ENCODE peak calls at places on chromosome 3, in six cellular contexts. N is A549, H is K562, Y is GM12878, Q is endothelial cell of umbilical vein, T is HepG2. G is an unnamed sample.

GRCh38 chr3:182795383-182795782 is 2.1 kb downstream of the ATP11B start:
- DNase-seq in N (no peak), H (peak), Y (no peak), Q (no peak), T (no peak), G (peak)

GRCh38 chr3:82938821-82939328 is 1177.4 kb upstream of the GBE1 start:
- DNase-seq in N (no peak), H (no peak), Y (no peak), Q (no peak), T (no peak), G (no peak)

GRCh38 chr3:124084398-124084881 is 92.5 kb upstream of the ROPN1 start:
- DNase-seq in N (no peak), H (no peak), Y (no peak), Q (no peak), T (no peak), G (no peak)

GRCh38 chr3:120568198-120568523 is 28.0 kb upstream of the NDUFB4 start:
- DNase-seq in N (no peak), H (no peak), Y (no peak), Q (no peak), T (no peak), G (no peak)

GRCh38 chr3:169661567-169662214 is 1.8 kb downstream of the MECOM start:
- DNase-seq in N (peak), H (no peak), Y (no peak), Q (peak), T (no peak), G (no peak)

GRCh38 chr3:96259-96658 is 100.3 kb upstream of the CHL1 start:
- DNase-seq in N (no peak), H (no peak), Y (no peak), Q (no peak), T (peak), G (no peak)

GRCh38 chr3:185318136-185318535 is 44.8 kb upstream of the MAP3K13 start:
- DNase-seq in N (peak), H (no peak), Y (no peak), Q (peak), T (peak), G (no peak)

GRCh38 chr3:43632269-43632733 is 10.5 kb upstream of the ANO10 start:
- DNase-seq in N (peak), H (peak), Y (no peak), Q (peak), T (no peak), G (no peak)

GRCh38 chr3:18066899-18067582 is 324.6 kb upstream of the TBC1D5 start:
- DNase-seq in N (no peak), H (no peak), Y (no peak), Q (no peak), T (no peak), G (no peak)

GRCh38 chr3:17231537-17232261 is 346.9 kb downstream of the PLCL2 start:
- DNase-seq in N (no peak), H (no peak), Y (no peak), Q (no peak), T (peak), G (peak)

GRCh38 chr3:127037971-127038446 is 55.1 kb downstream of the PLXNA1 start:
- DNase-seq in N (no peak), H (no peak), Y (no peak), Q (no peak), T (no peak), G (no peak)

GRCh38 chr3:61178167-61178566 is 73.1 kb downstream of the FHIT start:
- DNase-seq in N (no peak), H (no peak), Y (no peak), Q (no peak), T (no peak), G (no peak)

GRCh38 chr3:61181874-61182273 is 69.4 kb downstream of the FHIT start:
- DNase-seq in N (peak), H (no peak), Y (peak), Q (peak), T (peak), G (peak)

GRCh38 chr3:61186030-61186429 is 65.2 kb downstream of the FHIT start:
- DNase-seq in N (no peak), H (no peak), Y (no peak), Q (no peak), T (no peak), G (no peak)

GRCh38 chr3:61177450-61177849 is 73.8 kb downstream of the FHIT start:
- DNase-seq in N (no peak), H (no peak), Y (no peak), Q (no peak), T (no peak), G (no peak)

DNA sequence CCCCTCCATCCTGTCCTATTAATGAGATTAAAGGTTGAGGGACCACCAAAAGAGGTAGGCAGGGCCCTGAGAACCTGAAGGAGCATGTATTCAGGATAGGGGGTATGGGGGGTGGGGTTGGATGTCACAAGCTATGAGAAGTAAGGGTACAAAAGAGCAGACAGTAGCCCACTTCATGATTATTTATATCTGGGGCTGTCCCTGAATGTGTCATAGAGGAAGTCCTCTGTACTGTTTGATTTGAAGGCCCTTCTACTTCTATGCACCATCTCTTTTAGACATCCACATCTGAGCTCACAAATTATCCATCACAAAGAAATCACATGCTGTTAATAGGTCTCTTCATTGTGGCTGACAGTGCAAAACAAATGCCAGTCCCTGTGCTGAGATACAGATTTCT is 68.6 kb downstream of the FHIT start:
- DNase-seq in N (no peak), H (no peak), Y (no peak), Q (no peak), T (no peak), G (no peak)
- TF ChIP-seq MYC in N (no peak), H (no peak), Y (no peak), Q (no peak), T (no peak), G (no peak)

DNA sequence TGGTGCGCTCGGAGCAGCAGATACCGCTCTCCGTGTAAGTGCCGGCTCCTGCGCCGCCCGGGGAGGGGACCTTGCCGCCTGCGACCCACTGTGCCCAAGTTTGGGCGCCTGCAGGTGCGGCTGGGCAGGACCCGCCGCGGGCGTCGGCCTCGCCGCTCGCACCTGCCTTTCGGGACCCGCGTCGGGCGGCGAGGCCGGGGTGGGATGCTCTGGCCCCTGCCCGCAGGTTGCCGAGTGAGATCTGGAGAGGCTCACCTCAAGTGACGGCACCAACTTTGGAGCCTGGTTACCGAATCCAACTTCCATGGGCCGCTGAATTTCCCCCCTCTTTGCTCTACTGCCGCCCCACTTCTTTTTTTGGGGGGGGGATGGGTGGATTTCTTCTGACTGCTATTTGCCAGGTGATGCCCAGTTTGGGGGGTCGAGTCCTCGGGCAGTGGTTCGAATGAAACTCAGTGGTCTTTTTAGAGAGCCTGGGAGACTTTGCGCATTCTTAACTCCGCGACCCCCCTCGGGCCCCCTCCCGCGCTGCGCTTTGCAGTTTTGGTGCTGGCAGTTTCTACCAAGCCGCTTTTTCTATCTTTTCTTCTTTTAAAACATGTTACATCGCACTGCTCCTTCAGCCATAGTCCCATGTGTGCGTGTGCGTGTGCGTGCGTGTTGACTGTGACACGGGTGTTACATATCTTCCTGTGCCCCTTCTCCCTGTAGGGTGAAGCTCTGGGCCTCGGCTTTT is 618 bp downstream of the CACNA2D3 start:
- DNase-seq in N (no peak), H (no peak), Y (no peak), Q (no peak), T (no peak), G (no peak)
- H3K4me3 ChIP-seq in N (peak), H (no peak), Y (no peak), Q (no peak), T (no peak), G (no peak)

GRCh38 chr3:133188996-133189395 is 150.8 kb downstream of the TMEM108 start:
- DNase-seq in N (no peak), H (no peak), Y (no peak), Q (no peak), T (no peak), G (no peak)

GRCh38 chr3:133191818-133192217 is 153.6 kb downstream of the TMEM108 start:
- DNase-seq in N (no peak), H (no peak), Y (no peak), Q (no peak), T (no peak), G (no peak)

GRCh38 chr3:133192363-133192945 is 154.3 kb downstream of the TMEM108 start:
- DNase-seq in N (no peak), H (no peak), Y (no peak), Q (no peak), T (no peak), G (no peak)

GRCh38 chr3:133196527-133196926 is 158.3 kb downstream of the TMEM108 start:
- DNase-seq in N (no peak), H (no peak), Y (no peak), Q (no peak), T (no peak), G (no peak)

DNA sequence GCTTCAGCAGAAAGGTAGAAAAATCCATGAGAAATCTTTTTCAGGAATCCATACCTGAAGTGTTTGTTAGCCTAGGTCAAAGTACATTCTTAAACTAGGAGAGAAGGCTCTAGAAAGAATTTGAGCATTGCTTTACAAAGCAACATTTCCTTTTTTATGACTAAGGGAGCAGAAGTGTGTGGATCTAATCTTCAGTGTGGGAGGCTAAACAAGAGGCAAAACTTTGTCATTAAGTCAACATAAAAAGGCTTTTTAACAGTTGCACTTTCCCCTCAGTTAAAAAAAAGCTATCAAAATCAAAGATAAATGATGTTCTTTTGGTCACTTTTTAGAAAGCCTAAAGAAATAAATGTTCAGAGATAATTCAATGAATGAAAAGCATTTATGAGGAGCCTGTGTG is 154.8 kb downstream of the TMEM108 start:
- DNase-seq in N (no peak), H (no peak), Y (no peak), Q (no peak), T (no peak), G (no peak)
- TF ChIP-seq POLR2A in N (no peak), H (no peak), Y (no peak), Q (no peak), T (no peak), G (no peak)

GRCh38 chr3:38828681-38829080 is 12.7 kb upstream of the SCN10A start:
- DNase-seq in N (no peak), H (no peak), Y (no peak), Q (no peak), T (no peak), G (no peak)
- TF ChIP-seq MYC in N (no peak), H (no peak), Y (no peak), Q (no peak), T (no peak), G (no peak)

GRCh38 chr3:49772703-49773102 is 13.6 kb downstream of the IP6K1 start:
- DNase-seq in N (no peak), H (no peak), Y (no peak), Q (no peak), T (no peak), G (no peak)
- H3K4me3 ChIP-seq in N (no peak), H (no peak), Y (no peak), Q (no peak), T (no peak), G (no peak)

G was measured in NB4.